ENCODE peak calls at places on chromosomes 1 and 21, in nine cellular contexts. W is RWPE1; X is cardiac muscle cell; C is fibroblast of the conjunctiva; G is stimulated activated CD8-positive, alpha-beta memory T cell treated with anti-CD3 and anti-CD28 coated beads, Interleukin-7, amount 100 ng/mL, for 1 hour; B is T-helper 2 cell; Q is mucosa of descending colon; J is MCF 10A; Z is lower lobe of right lung. I is an unnamed sample.
A peak's percentile ranks its signal among the peaks of the same experiment; 100 is the strongest.

GRCh38 chr1:228906461-228906860 is 171.2 kb downstream of the RHOU start:
- DNase-seq in X (no peak), B (no peak), Q (no peak), W (no peak), Z (no peak), G (no peak), C (no peak), J (no peak), I (no peak)

GRCh38 chr1:61152066-61152465 is 69.7 kb downstream of the NFIA start:
- DNase-seq in J (no peak), Z (no peak), Q (no peak), G (no peak), B (no peak), W (no peak), X (no peak), C (no peak), I (no peak)

GRCh38 chr1:94283462-94283861 is 46.1 kb upstream of the ARHGAP29 start:
- DNase-seq in G (no peak), Z (no peak), C (no peak), Q (no peak), J (no peak), X (no peak), B (no peak), W (no peak), I (no peak)

GRCh38 chr1:246139745-246140182 is 367.3 kb downstream of the SMYD3 start:
- DNase-seq in B (no peak), J (peak; percentile 89), G (no peak), X (no peak), W (peak; percentile 83), C (peak; percentile 42), Z (no peak), Q (no peak), I (no peak)

GRCh38 chr1:215044151-215044550 is 38.4 kb upstream of the KCNK2 start:
- DNase-seq in G (no peak), J (no peak), W (no peak), Q (no peak), X (no peak), Z (no peak), B (no peak), C (no peak), I (no peak)

GRCh38 chr21:26137379-26138060 is 33.0 kb downstream of the APP start:
- DNase-seq in X (no peak), Q (no peak), B (no peak), J (peak; percentile 14), Z (no peak), W (no peak), C (no peak), G (no peak), I (no peak)

GRCh38 chr1:15007842-15008241 is 145.7 kb upstream of the TMEM51 start:
- DNase-seq in X (no peak), Z (no peak), Q (no peak), W (no peak), B (no peak), J (no peak), G (no peak), C (no peak), I (no peak)

GRCh38 chr1:201348211-201348566 is 29.3 kb downstream of the TNNT2 start:
- DNase-seq in C (peak; percentile 30), J (peak; percentile 92), Z (peak; percentile 45), Q (no peak), W (peak; percentile 91), G (no peak), B (no peak), X (peak; percentile 87), I (no peak)

GRCh38 chr21:39232926-39233325 is 49.7 kb upstream of the PSMG1 start:
- DNase-seq in C (no peak), W (no peak), Q (no peak), Z (no peak), G (no peak), J (no peak), B (no peak), X (no peak), I (no peak)

GRCh38 chr1:21524686-21525339 is 15.6 kb downstream of the ALPL start:
- DNase-seq in C (no peak), Q (no peak), J (no peak), X (peak; percentile 37), W (no peak), Z (peak; percentile 74), G (no peak), B (no peak), I (no peak)

GRCh38 chr21:46454634-46455390 is 3.9 kb upstream of the DIP2A start:
- DNase-seq in W (no peak), Q (no peak), B (no peak), Z (no peak), X (no peak), J (no peak), G (no peak), C (no peak), I (no peak)